ENCODE peak calls at places on chromosome 16, in ten cellular contexts. C is ureter; T is CD4-positive, alpha-beta T cell; S is activated T-helper 1 cell treated with anti-CD3 and anti-CD28 coated beads, Interleukin-12 subunit alpha, Interleukin-12 subunit beta, Interleukin-2, Interleukin-4 antibody, amounts not matched to agents 30 ng/mL and 10 ng/mL and 1 ng/mL, durations not matched to agents 14 hours and 24 hours and 36 hours; U is effector memory CD8-positive, alpha-beta T cell; M is astrocyte of the hippocampus; V is glomerular endothelial cell; W is heart right ventricle; A is ACHN; Q is activated naive CD8-positive, alpha-beta T cell treated with anti-CD3 and anti-CD28 coated beads for 36 hours. G is an unnamed sample.

GRCh38 chr16:2062801-2063200 is 15.0 kb downstream of the TSC2 start:
- DNase-seq in M (no peak), A (no peak), Q (no peak), V (no peak), U (no peak), S (no peak), T (no peak), C (no peak), W (no peak), G (no peak)

GRCh38 chr16:81964808-81965207 is 46.5 kb downstream of the SDR42E1 start:
- DNase-seq in V (no peak), A (no peak), W (no peak), Q (no peak), C (no peak), U (no peak), T (no peak), S (no peak), M (no peak), G (no peak)

GRCh38 chr16:69143116-69143515 is 10.7 kb downstream of the UTP4 start:
- DNase-seq in W (no peak), V (no peak), T (no peak), U (no peak), Q (no peak), C (no peak), S (no peak), M (no peak), A (no peak), G (no peak)

GRCh38 chr16:21646721-21647561 is 5.5 kb downstream of the IGSF6 start:
- DNase-seq in V (no peak), S (peak), T (peak), U (peak), C (no peak), Q (peak), W (no peak), A (no peak), M (no peak), G (no peak)

GRCh38 chr16:57609541-57610401 is 18.7 kb upstream of the ADGRG1 start:
- DNase-seq in C (peak), W (peak), T (no peak), Q (peak), U (peak), A (no peak), V (no peak), S (peak), M (no peak), G (peak)

GRCh38 chr16:10867199-10867598 is 9.8 kb upstream of the CIITA start:
- DNase-seq in C (no peak), T (no peak), M (no peak), V (no peak), U (no peak), W (no peak), A (no peak), S (no peak), Q (no peak), G (no peak)

GRCh38 chr16:54204756-54205155 is 81.8 kb downstream of the IRX3 start:
- DNase-seq in U (no peak), W (no peak), M (no peak), V (no peak), C (no peak), A (no peak), Q (no peak), T (no peak), S (no peak), G (no peak)

GRCh38 chr16:57764341-57765159 is 29.0 kb downstream of the KATNB1 start:
- DNase-seq in S (no peak), U (no peak), T (no peak), M (peak), A (peak), Q (peak), V (no peak), C (no peak), W (no peak), G (peak)

GRCh38 chr16:24988593-24989338 is 26.4 kb downstream of the ARHGAP17 start:
- DNase-seq in W (peak), T (no peak), Q (peak), S (no peak), C (peak), A (no peak), M (peak), V (peak), U (no peak), G (peak)

GRCh38 chr16:68823401-68823800 is 19.9 kb upstream of the TANGO6 start:
- DNase-seq in C (no peak), W (no peak), U (no peak), A (peak), V (peak), M (peak), S (no peak), Q (no peak), T (no peak), G (no peak)

GRCh38 chr16:15777533-15778203 is 79.2 kb downstream of the MYH11 start:
- DNase-seq in W (no peak), C (no peak), U (no peak), Q (no peak), T (no peak), M (peak), S (no peak), V (no peak), A (peak), G (no peak)

GRCh38 chr16:85066346-85066885 is 38.8 kb downstream of the KIAA0513 start:
- DNase-seq in M (no peak), U (no peak), W (no peak), C (no peak), Q (no peak), A (no peak), S (no peak), V (no peak), T (no peak), G (no peak)

GRCh38 chr16:50984688-50985087 is 166.4 kb downstream of the SALL1 start:
- DNase-seq in S (no peak), C (no peak), V (no peak), A (no peak), Q (no peak), U (no peak), M (no peak), T (no peak), W (no peak), G (no peak)

GRCh38 chr16:88727871-88728270 is 21.6 kb downstream of the CTU2 start:
- DNase-seq in V (no peak), C (no peak), T (no peak), S (no peak), Q (no peak), M (peak), A (no peak), W (no peak), U (no peak), G (no peak)

GRCh38 chr16:79638386-79639106 is 38.0 kb upstream of the MAF start:
- DNase-seq in M (no peak), T (no peak), V (no peak), A (no peak), S (no peak), U (no peak), Q (no peak), W (no peak), C (no peak), G (no peak)

GRCh38 chr16:74578433-74578832 is 28.5 kb downstream of the GLG1 start:
- DNase-seq in C (no peak), V (no peak), T (no peak), M (no peak), A (no peak), U (no peak), W (no peak), Q (no peak), S (no peak), G (no peak)

GRCh38 chr16:47493358-47494337 is 32.5 kb downstream of the PHKB start:
- DNase-seq in V (no peak), C (no peak), W (no peak), T (no peak), A (no peak), S (no peak), U (no peak), Q (no peak), M (no peak), G (no peak)

GRCh38 chr16:87838643-87839541 is 30.4 kb downstream of the SLC7A5 start:
- DNase-seq in Q (no peak), V (no peak), S (no peak), T (no peak), A (no peak), W (no peak), C (no peak), M (no peak), U (no peak), G (no peak)

GRCh38 chr16:82713778-82714177 is 87.0 kb downstream of the CDH13 start:
- DNase-seq in W (no peak), V (no peak), Q (no peak), A (no peak), U (no peak), M (peak), C (no peak), T (no peak), S (no peak), G (no peak)

GRCh38 chr16:88871349-88871702 is 4.9 kb upstream of the PABPN1L start:
- DNase-seq in M (no peak), W (no peak), Q (no peak), V (no peak), U (no peak), A (no peak), S (no peak), C (no peak), T (no peak), G (no peak)

GRCh38 chr16:63323055-63323454 is 1286.8 kb upstream of the CDH8 start:
- DNase-seq in M (no peak), S (no peak), Q (no peak), A (no peak), C (no peak), V (no peak), W (no peak), U (no peak), T (no peak), G (no peak)

GRCh38 chr16:12515771-12516170 is 287.9 kb downstream of the CPPED1 start:
- DNase-seq in Q (no peak), A (no peak), U (no peak), V (no peak), T (no peak), C (no peak), W (no peak), S (no peak), M (no peak), G (no peak)

GRCh38 chr16:87189426-87189825 is 127.8 kb downstream of the C16orf95 start:
- DNase-seq in Q (no peak), A (no peak), T (no peak), U (no peak), C (no peak), M (no peak), V (no peak), W (no peak), S (no peak), G (no peak)

GRCh38 chr16:20743591-20743990 is 2.0 kb upstream of the THUMPD1 start:
- DNase-seq in C (no peak), T (no peak), S (no peak), A (no peak), W (no peak), U (no peak), M (no peak), Q (no peak), V (no peak), G (no peak)

GRCh38 chr16:81836279-81837054 is 57.4 kb downstream of the PLCG2 start:
- DNase-seq in S (no peak), W (no peak), A (no peak), M (no peak), U (no peak), C (no peak), V (no peak), Q (no peak), T (no peak), G (no peak)

G was measured in adrenal gland.